ENCODE peak calls at places on chromosomes 2 and 18, in eight cellular contexts. A, D, P, I, J, N, V and E are unnamed samples.

GRCh38 chr2:182941939-182942338 is 75.5 kb upstream of the FRZB start:
- DNase-seq in A (no peak), D (peak; percentile 34), P (no peak), I (no peak), J (no peak), N (no peak), V (no peak), E (no peak)

GRCh38 chr2:239881561-239882320 is 143.4 kb downstream of the NDUFA10 start:
- DNase-seq in A (no peak), D (no peak), P (peak; percentile 60), I (peak; percentile 35), J (no peak), N (no peak), V (no peak), E (no peak)

GRCh38 chr18:26574958-26575864 is 26.9 kb upstream of the KCTD1 start:
- DNase-seq in A (no peak), D (peak; percentile 15), P (peak; percentile 75), I (peak; percentile 65), J (peak; percentile 9), N (no peak), V (peak; percentile 71), E (peak; percentile 23)

GRCh38 chr2:85907671-85908157 is 18.9 kb upstream of the ST3GAL5 start:
- DNase-seq in A (no peak), D (no peak), P (no peak), I (no peak), J (no peak), N (no peak), V (no peak), E (no peak)

GRCh38 chr18:48850891-48851302 is 99.9 kb downstream of the SMAD7 start:
- DNase-seq in A (no peak), D (no peak), P (no peak), I (no peak), J (no peak), N (no peak), V (no peak), E (no peak)

GRCh38 chr2:152564754-152565551 is 152.3 kb downstream of the PRPF40A start:
- DNase-seq in A (no peak), D (no peak), P (no peak), I (no peak), J (no peak), N (no peak), V (no peak), E (no peak)

GRCh38 chr2:122710049-122710448 is 954.6 kb downstream of the TSN start:
- DNase-seq in A (no peak), D (no peak), P (no peak), I (no peak), J (no peak), N (no peak), V (no peak), E (no peak)

GRCh38 chr18:9594782-9595181 is 19.6 kb downstream of the PPP4R1 start:
- DNase-seq in A (no peak), D (no peak), P (no peak), I (no peak), J (no peak), N (no peak), V (no peak), E (no peak)

GRCh38 chr2:84939426-84940087 is 31.4 kb upstream of the KCMF1 start:
- DNase-seq in A (no peak), D (no peak), P (no peak), I (no peak), J (no peak), N (no peak), V (no peak), E (no peak)

GRCh38 chr18:41936471-41937134 is 18.4 kb upstream of the PIK3C3 start:
- DNase-seq in A (no peak), D (no peak), P (no peak), I (no peak), J (no peak), N (no peak), V (no peak), E (no peak)

GRCh38 chr2:36770542-36771287 is 74.2 kb downstream of the VIT start:
- DNase-seq in A (no peak), D (no peak), P (peak; percentile 67), I (peak; percentile 45), J (no peak), N (no peak), V (peak; percentile 82), E (peak; percentile 47)